ENCODE peak calls at places on chromosomes 11 and 22, in nine cellular contexts. L is GM03348, Q is amygdala, O is A673, I is AG20443, A is left lung, N is prostate gland, H is posterior cingulate gyrus, R is endothelial cell. S is an unnamed sample.

GRCh38 chr11:134476435-134477021 is 64.5 kb upstream of the B3GAT1 start:
- DNase-seq in L (no peak), Q (no peak), O (peak), I (no peak), A (no peak), N (no peak), H (no peak), R (peak), S (no peak)

GRCh38 chr22:39997939-39998726 is 3.4 kb downstream of the FAM83F start:
- DNase-seq in L (no peak), Q (no peak), O (no peak), I (no peak), A (no peak), N (peak), H (peak), R (peak), S (peak)

GRCh38 chr11:122769126-122769780 is 69.0 kb upstream of the CRTAM start:
- DNase-seq in L (no peak), Q (no peak), O (no peak), I (no peak), A (no peak), N (no peak), H (no peak), R (no peak), S (no peak)

GRCh38 chr11:57490456-57491248 is 24.9 kb downstream of the SLC43A1 start:
- DNase-seq in L (no peak), Q (no peak), O (no peak), I (no peak), A (no peak), N (no peak), H (no peak), R (no peak), S (no peak)

GRCh38 chr11:72308226-72309073 is 64.5 kb upstream of the PHOX2A start:
- DNase-seq in L (peak), Q (no peak), O (peak), I (peak), A (no peak), N (no peak), H (no peak), R (no peak), S (no peak)

GRCh38 chr11:126840201-126840886 is 160.2 kb downstream of the KIRREL3 start:
- DNase-seq in L (peak), Q (no peak), O (no peak), I (peak), A (no peak), N (no peak), H (no peak), R (no peak), S (no peak)

GRCh38 chr22:33438273-33438672 is 380.1 kb upstream of the SYN3 start:
- DNase-seq in L (peak), Q (no peak), O (no peak), I (peak), A (no peak), N (peak), H (peak), R (no peak), S (no peak)

GRCh38 chr11:44030276-44030932 is 17.4 kb upstream of the ACCSL start:
- DNase-seq in L (peak), Q (no peak), O (no peak), I (peak), A (peak), N (no peak), H (no peak), R (no peak), S (peak)

GRCh38 chr11:126968915-126969314 is 31.7 kb downstream of the KIRREL3 start:
- DNase-seq in L (no peak), Q (no peak), O (no peak), I (no peak), A (no peak), N (no peak), H (no peak), R (peak), S (no peak)

GRCh38 chr11:125070699-125071254 is 7.7 kb downstream of the SLC37A2 start:
- DNase-seq in L (peak), Q (peak), O (no peak), I (peak), A (peak), N (no peak), H (peak), R (no peak), S (peak)

GRCh38 chr11:44096360-44097188 is 1.1 kb downstream of the EXT2 start:
- DNase-seq in L (peak), Q (no peak), O (peak), I (peak), A (no peak), N (no peak), H (no peak), R (peak), S (no peak)

GRCh38 chr11:35593143-35593542 is 25.1 kb upstream of the FJX1 start:
- DNase-seq in L (peak), Q (no peak), O (no peak), I (peak), A (no peak), N (no peak), H (no peak), R (no peak), S (no peak)

S was measured in mucosa of gallbladder.